ENCODE peak calls at places on chromosomes 6 and 20, in five cellular contexts. One of them, this sample, is unnamed. For H3K4me1, the result is how much of the 10 kb centered on the place peaks cover.

GRCh38 chr6:43891072-43891870 is 121.3 kb downstream of the VEGFA start:
- DNase-seq in heart right ventricle: no peak
- DNase-seq in lung: no peak
- DNase-seq in tibial artery: no peak
- DNase-seq in hepatocyte: no peak
- DNase-seq in this sample: no peak

GRCh38 chr6:112951829-112952228 is 604.7 kb downstream of the RFPL4B start:
- DNase-seq in heart right ventricle: no peak
- DNase-seq in lung: no peak
- DNase-seq in tibial artery: no peak
- DNase-seq in hepatocyte: no peak
- DNase-seq in this sample: no peak

GRCh38 chr6:142292191-142292924 is 9.4 kb upstream of the ADGRG6 start:
- DNase-seq in heart right ventricle: no peak
- DNase-seq in lung: no peak
- DNase-seq in tibial artery: no peak
- DNase-seq in hepatocyte: peak
- DNase-seq in this sample: no peak

GRCh38 chr6:87094576-87094975 is 330 bp downstream of the CGA start:
- DNase-seq in heart right ventricle: no peak
- DNase-seq in lung: no peak
- DNase-seq in tibial artery: no peak
- DNase-seq in hepatocyte: no peak
- DNase-seq in this sample: no peak

GRCh38 chr6:44569931-44570385 is 182.5 kb downstream of the CDC5L start:
- DNase-seq in heart right ventricle: peak
- DNase-seq in lung: no peak
- DNase-seq in tibial artery: peak
- DNase-seq in hepatocyte: no peak
- DNase-seq in this sample: no peak

GRCh38 chr6:41027799-41028617 is 11.0 kb downstream of the UNC5CL start:
- DNase-seq in heart right ventricle: peak
- DNase-seq in lung: peak
- DNase-seq in tibial artery: peak
- DNase-seq in hepatocyte: peak
- DNase-seq in this sample: no peak

GRCh38 chr6:12490904-12491571 is 200.9 kb downstream of the EDN1 start:
- DNase-seq in heart right ventricle: no peak
- DNase-seq in lung: no peak
- DNase-seq in tibial artery: no peak
- DNase-seq in hepatocyte: peak
- DNase-seq in this sample: peak

GRCh38 chr6:166922937-166923336 is 33.4 kb downstream of the RNASET2 start:
- DNase-seq in heart right ventricle: no peak
- DNase-seq in lung: no peak
- DNase-seq in tibial artery: no peak
- DNase-seq in hepatocyte: no peak
- DNase-seq in this sample: no peak

GRCh38 chr6:15628499-15629131 is 34.2 kb downstream of the DTNBP1 start:
- DNase-seq in heart right ventricle: no peak
- DNase-seq in lung: no peak
- DNase-seq in tibial artery: no peak
- DNase-seq in hepatocyte: peak
- DNase-seq in this sample: no peak

GRCh38 chr6:6191909-6192308 is 128.6 kb downstream of the F13A1 start:
- DNase-seq in heart right ventricle: no peak
- DNase-seq in lung: no peak
- DNase-seq in tibial artery: no peak
- DNase-seq in hepatocyte: no peak
- DNase-seq in this sample: no peak

GRCh38 chr6:140182819-140183218 is 808.4 kb upstream of the CITED2 start:
- DNase-seq in heart right ventricle: no peak
- DNase-seq in lung: no peak
- DNase-seq in tibial artery: no peak
- DNase-seq in hepatocyte: no peak
- DNase-seq in this sample: no peak

GRCh38 chr6:88238065-88238464 is 71.9 kb upstream of the CNR1 start:
- DNase-seq in heart right ventricle: no peak
- DNase-seq in lung: no peak
- DNase-seq in tibial artery: no peak
- DNase-seq in hepatocyte: peak
- DNase-seq in this sample: no peak

GRCh38 chr20:59697082-59697481 is 92.7 kb downstream of the PHACTR3 start:
- DNase-seq in heart right ventricle: no peak
- DNase-seq in lung: no peak
- DNase-seq in tibial artery: no peak
- DNase-seq in hepatocyte: no peak
- DNase-seq in this sample: no peak

GRCh38 chr20:18197382-18198070 is 59.9 kb downstream of the KAT14 start:
- DNase-seq in heart right ventricle: no peak
- DNase-seq in lung: no peak
- DNase-seq in tibial artery: no peak
- DNase-seq in hepatocyte: no peak
- DNase-seq in this sample: peak

GRCh38 chr20:39825950-39826349 is 863.1 kb downstream of the MAFB start:
- DNase-seq in heart right ventricle: no peak
- DNase-seq in lung: no peak
- DNase-seq in tibial artery: no peak
- DNase-seq in hepatocyte: no peak
- DNase-seq in this sample: no peak

GRCh38 chr6:39260451-39260850 is 31.2 kb upstream of the KCNK5 start:
- DNase-seq in heart right ventricle: no peak
- DNase-seq in lung: no peak
- DNase-seq in tibial artery: no peak
- DNase-seq in hepatocyte: no peak
- DNase-seq in this sample: no peak

GRCh38 chr6:53492860-53493634 is 51.9 kb downstream of the GCLC start:
- DNase-seq in heart right ventricle: no peak
- DNase-seq in lung: no peak
- DNase-seq in tibial artery: no peak
- DNase-seq in hepatocyte: peak
- DNase-seq in this sample: no peak

GRCh38 chr6:152257581-152257980 is 379.6 kb downstream of the SYNE1 start:
- DNase-seq in heart right ventricle: no peak
- DNase-seq in lung: no peak
- DNase-seq in tibial artery: no peak
- DNase-seq in hepatocyte: no peak
- DNase-seq in this sample: no peak

GRCh38 chr20:52681288-52681687 is 290.9 kb upstream of the TSHZ2 start:
- DNase-seq in heart right ventricle: no peak
- DNase-seq in lung: no peak
- DNase-seq in tibial artery: no peak
- DNase-seq in hepatocyte: no peak
- DNase-seq in this sample: no peak

GRCh38 chr20:25669826-25670422 is 26.7 kb downstream of the ZNF337 start:
- DNase-seq in heart right ventricle: no peak
- DNase-seq in lung: no peak
- DNase-seq in tibial artery: no peak
- DNase-seq in hepatocyte: peak
- DNase-seq in this sample: peak

GRCh38 chr6:51678905-51679620 is 408.4 kb downstream of the PKHD1 start:
- DNase-seq in heart right ventricle: peak
- DNase-seq in lung: peak
- DNase-seq in tibial artery: no peak
- DNase-seq in hepatocyte: no peak
- DNase-seq in this sample: no peak

GRCh38 chr6:4302524-4302923 is 167.1 kb upstream of the ECI2 start:
- DNase-seq in heart right ventricle: no peak
- DNase-seq in lung: no peak
- DNase-seq in tibial artery: no peak
- DNase-seq in hepatocyte: no peak
- DNase-seq in this sample: no peak

GRCh38 chr6:16901777-16902176 is 140.5 kb upstream of the ATXN1 start:
- DNase-seq in heart right ventricle: peak
- DNase-seq in lung: peak
- DNase-seq in tibial artery: peak
- DNase-seq in hepatocyte: no peak
- DNase-seq in this sample: no peak

GRCh38 chr6:101741474-101742171 is 348.1 kb downstream of the GRIK2 start:
- DNase-seq in heart right ventricle: no peak
- DNase-seq in lung: no peak
- DNase-seq in tibial artery: no peak
- DNase-seq in hepatocyte: no peak
- DNase-seq in this sample: no peak

GRCh38 chr20:4961746-4962145 is 39.6 kb downstream of the SLC23A2 start:
- DNase-seq in heart right ventricle: peak
- DNase-seq in lung: no peak
- DNase-seq in tibial artery: no peak
- DNase-seq in hepatocyte: peak
- DNase-seq in this sample: no peak

DNA sequence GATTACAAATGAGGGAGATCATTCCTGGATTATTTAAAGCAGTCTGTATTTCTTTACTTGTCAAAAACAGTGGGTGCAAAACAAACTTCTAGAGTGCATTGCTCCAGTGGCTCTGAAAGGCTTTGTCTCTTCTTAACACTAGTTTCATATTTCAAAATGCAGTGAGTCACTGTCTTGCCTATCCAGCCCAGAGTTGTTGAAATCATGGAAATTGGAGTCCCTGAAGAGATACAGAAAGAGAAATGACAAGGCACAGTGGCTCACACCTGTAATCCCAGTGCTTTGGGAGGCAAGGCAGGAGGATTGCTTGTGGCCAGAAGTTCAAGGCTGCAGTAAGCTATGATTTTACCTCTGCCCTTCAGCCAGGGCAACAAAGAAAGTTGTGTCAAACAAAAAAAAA is 11.3 kb downstream of the SLC2A12 start:
- DNase-seq in heart right ventricle: no peak
- DNase-seq in lung: no peak
- DNase-seq in tibial artery: no peak
- DNase-seq in hepatocyte: peak
- DNase-seq in this sample: no peak
- H3K4me1 ChIP-seq in heart right ventricle: under half
- H3K4me1 ChIP-seq in lung: under half
- H3K4me1 ChIP-seq in tibial artery: under half
- H3K4me1 ChIP-seq in hepatocyte: under half
- H3K4me1 ChIP-seq in this sample: under half

GRCh38 chr20:49765413-49765736 is 47.3 kb upstream of the SLC9A8 start:
- DNase-seq in heart right ventricle: no peak
- DNase-seq in lung: no peak
- DNase-seq in tibial artery: no peak
- DNase-seq in hepatocyte: no peak
- DNase-seq in this sample: no peak

GRCh38 chr20:49769125-49769581 is 43.5 kb upstream of the SLC9A8 start:
- DNase-seq in heart right ventricle: no peak
- DNase-seq in lung: no peak
- DNase-seq in tibial artery: no peak
- DNase-seq in hepatocyte: no peak
- DNase-seq in this sample: no peak

GRCh38 chr20:49765846-49766541 is 46.6 kb upstream of the SLC9A8 start:
- DNase-seq in heart right ventricle: no peak
- DNase-seq in lung: no peak
- DNase-seq in tibial artery: no peak
- DNase-seq in hepatocyte: no peak
- DNase-seq in this sample: no peak

GRCh38 chr20:49768204-49769124 is 44.2 kb upstream of the SLC9A8 start:
- DNase-seq in heart right ventricle: peak
- DNase-seq in lung: peak
- DNase-seq in tibial artery: peak
- DNase-seq in hepatocyte: peak
- DNase-seq in this sample: peak

DNA sequence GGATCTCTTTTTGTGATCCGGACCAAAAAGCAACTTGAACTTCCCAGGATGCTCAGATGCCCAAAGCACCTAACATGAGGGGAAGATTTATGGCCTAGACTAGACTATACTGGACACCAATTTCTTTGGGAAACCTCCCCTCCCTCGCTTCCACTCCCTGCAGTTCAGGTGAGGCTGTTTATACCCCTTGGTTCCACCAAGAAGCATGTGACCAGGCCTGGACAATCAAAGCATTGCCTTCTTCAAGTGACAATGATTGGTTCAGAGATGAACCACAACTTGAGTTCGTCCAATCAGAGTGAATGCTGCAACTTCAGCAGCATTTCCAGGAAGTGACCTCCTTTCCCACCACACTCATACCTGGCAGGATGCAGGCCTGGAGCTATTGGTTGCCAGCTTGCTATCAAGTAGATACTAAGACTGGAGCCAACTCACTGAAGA is 45.6 kb upstream of the SLC9A8 start:
- DNase-seq in heart right ventricle: no peak
- DNase-seq in lung: no peak
- DNase-seq in tibial artery: no peak
- DNase-seq in hepatocyte: no peak
- DNase-seq in this sample: no peak
- TF ChIP-seq CTCF in heart right ventricle: no peak
- TF ChIP-seq CTCF in lung: no peak
- TF ChIP-seq CTCF in tibial artery: no peak
- TF ChIP-seq CTCF in hepatocyte: no peak
- TF ChIP-seq CTCF in this sample: no peak

DNA sequence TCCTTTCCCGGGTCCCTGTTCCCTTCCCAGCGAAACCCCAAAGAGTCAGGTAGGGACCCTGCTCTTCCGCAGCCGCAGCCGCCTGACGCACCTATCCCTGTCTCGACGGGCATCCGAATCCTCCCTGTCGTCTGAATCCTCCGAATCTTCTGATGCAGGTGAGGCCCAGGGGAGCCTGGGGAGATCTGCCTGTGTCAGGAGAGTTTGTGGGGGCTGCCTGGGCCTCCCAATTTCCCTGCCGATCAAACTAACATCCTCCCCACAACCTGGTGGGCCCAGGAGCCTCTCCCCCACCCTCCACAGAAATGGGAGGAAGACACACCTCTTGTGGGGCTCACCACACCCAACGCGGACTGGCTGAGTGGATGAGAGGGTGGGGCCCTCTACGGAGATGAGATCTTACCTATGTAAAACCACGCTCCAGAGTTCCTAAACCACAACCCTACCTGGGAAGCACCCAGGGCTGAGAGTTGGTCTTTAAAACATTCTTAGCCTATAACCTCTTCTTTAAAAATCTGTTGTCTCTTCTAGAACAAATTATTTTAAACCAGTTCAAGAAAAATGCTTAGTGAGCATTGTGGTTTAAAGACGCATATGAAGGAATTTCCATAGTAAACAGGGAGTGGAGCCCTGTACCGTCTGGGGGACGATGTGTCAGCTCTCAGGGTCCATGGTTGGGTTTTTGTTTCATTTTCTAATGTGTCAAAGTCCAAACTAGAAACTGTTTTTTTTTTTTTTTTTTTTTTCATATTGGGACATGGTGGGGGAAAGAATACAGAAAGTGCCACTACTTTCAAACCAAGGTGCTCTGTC is 1.7 kb downstream of the CDC25B start:
- DNase-seq in heart right ventricle: no peak
- DNase-seq in lung: no peak
- DNase-seq in tibial artery: no peak
- DNase-seq in hepatocyte: no peak
- DNase-seq in this sample: no peak
- H3K27ac ChIP-seq in heart right ventricle: no peak
- H3K27ac ChIP-seq in lung: no peak
- H3K27ac ChIP-seq in tibial artery: peak
- H3K27ac ChIP-seq in hepatocyte: peak
- H3K27ac ChIP-seq in this sample: peak

DNA sequence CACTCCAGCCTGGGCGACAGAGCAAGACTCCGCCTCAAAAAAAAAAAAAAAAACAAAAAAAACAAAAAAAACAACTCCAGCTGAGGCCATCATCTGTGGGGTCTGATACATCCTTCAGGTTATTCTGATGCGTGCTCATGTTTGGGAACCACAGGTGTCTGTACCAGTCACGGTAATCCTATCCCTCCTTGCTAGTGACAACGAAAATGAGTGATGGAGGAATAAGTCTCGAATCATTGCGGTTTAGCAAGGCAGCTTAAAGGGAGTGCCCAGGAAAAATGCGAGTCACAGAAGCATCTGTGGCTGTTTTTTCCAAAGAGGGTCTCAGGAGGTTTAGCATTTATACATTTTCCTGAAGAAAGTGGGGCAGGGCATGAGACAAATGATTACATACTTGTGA is 48.8 kb downstream of the MCUR1 start:
- DNase-seq in heart right ventricle: no peak
- DNase-seq in lung: no peak
- DNase-seq in tibial artery: no peak
- DNase-seq in hepatocyte: no peak
- DNase-seq in this sample: no peak
- H3K4me1 ChIP-seq in heart right ventricle: under half
- H3K4me1 ChIP-seq in lung: under half
- H3K4me1 ChIP-seq in tibial artery: under half
- H3K4me1 ChIP-seq in hepatocyte: under half
- H3K4me1 ChIP-seq in this sample: under half